ENCODE peak calls at places on chromosomes 16 and 17, in nine cellular contexts. P, Z, C, R, A, T, S, W and Q are unnamed samples.

GRCh38 chr16:68991075-68991474 is 114.4 kb upstream of the HAS3 start:
- DNase-seq in P (no peak), Z (no peak), C (no peak), R (no peak), A (no peak), T (no peak), S (no peak), W (no peak), Q (no peak)

GRCh38 chr17:59267776-59268175 is 47.5 kb downstream of the GDPD1 start:
- DNase-seq in P (no peak), Z (no peak), C (no peak), R (no peak), A (no peak), T (no peak), S (no peak), W (no peak), Q (no peak)

GRCh38 chr17:30433514-30433913 is 43.7 kb upstream of the GOSR1 start:
- DNase-seq in P (no peak), Z (peak), C (no peak), R (no peak), A (peak), T (no peak), S (peak), W (peak), Q (no peak)

GRCh38 chr17:28982191-28982793 is 23.5 kb downstream of the SEZ6 start:
- DNase-seq in P (peak), Z (no peak), C (no peak), R (peak), A (no peak), T (no peak), S (peak), W (no peak), Q (no peak)

GRCh38 chr17:3683054-3683511 is 12.9 kb downstream of the P2RX5 start:
- DNase-seq in P (peak), Z (no peak), C (peak), R (peak), A (no peak), T (no peak), S (peak), W (no peak), Q (no peak)

GRCh38 chr17:61617261-61617660 is 26.2 kb upstream of the NACA2 start:
- DNase-seq in P (no peak), Z (peak), C (no peak), R (no peak), A (no peak), T (no peak), S (no peak), W (no peak), Q (no peak)

GRCh38 chr17:44921122-44921882 is 6.0 kb upstream of the GFAP start:
- DNase-seq in P (no peak), Z (no peak), C (no peak), R (no peak), A (no peak), T (no peak), S (no peak), W (no peak), Q (no peak)

GRCh38 chr17:6532441-6532885 is 23.9 kb downstream of the PITPNM3 start:
- DNase-seq in P (no peak), Z (no peak), C (no peak), R (no peak), A (no peak), T (no peak), S (no peak), W (no peak), Q (no peak)

GRCh38 chr17:63433746-63434591 is 12.1 kb downstream of the CYB561 start:
- DNase-seq in P (no peak), Z (peak), C (no peak), R (no peak), A (peak), T (no peak), S (peak), W (no peak), Q (no peak)

GRCh38 chr16:58500329-58501241 is 642 bp downstream of the NDRG4 start:
- DNase-seq in P (no peak), Z (no peak), C (no peak), R (peak), A (no peak), T (no peak), S (no peak), W (peak), Q (no peak)

GRCh38 chr16:89326721-89327120 is 109.2 kb downstream of the ZNF778 start:
- DNase-seq in P (no peak), Z (no peak), C (no peak), R (no peak), A (no peak), T (no peak), S (no peak), W (no peak), Q (no peak)